ENCODE peak calls at places on chromosomes 5 and 9, in five cellular contexts. Y, D, J, B and L are unnamed samples.
A peak's percentile ranks its signal among the peaks of the same experiment; 100 is the strongest.

GRCh38 chr5:128213340-128213739 is 129.8 kb downstream of the SLC12A2 start:
- DNase-seq in Y (no peak), D (peak; percentile 22), J (peak; percentile 50), B (peak; percentile 58), L (no peak)

GRCh38 chr5:124592891-124593290 is 153.5 kb downstream of the ZNF608 start:
- DNase-seq in Y (no peak), D (no peak), J (no peak), B (no peak), L (no peak)

GRCh38 chr9:87792831-87793288 is 66.9 kb downstream of the CTSL start:
- DNase-seq in Y (no peak), D (peak; percentile 18), J (peak; percentile 40), B (peak; percentile 75), L (peak; percentile 85)

GRCh38 chr5:9622891-9623547 is 7.1 kb downstream of the TAS2R1 start:
- DNase-seq in Y (no peak), D (no peak), J (no peak), B (peak; percentile 87), L (no peak)

GRCh38 chr9:8428389-8428788 is 628.8 kb upstream of the DMAC1 start:
- DNase-seq in Y (no peak), D (no peak), J (no peak), B (no peak), L (no peak)

GRCh38 chr9:74100042-74100441 is 397.1 kb upstream of the RORB start:
- DNase-seq in Y (no peak), D (no peak), J (no peak), B (no peak), L (no peak)

GRCh38 chr5:127706691-127707090 is 3.5 kb downstream of the CCDC192 start:
- DNase-seq in Y (no peak), D (no peak), J (no peak), B (no peak), L (no peak)

GRCh38 chr9:81317223-81317622 is 372.1 kb downstream of the TLE1 start:
- DNase-seq in Y (no peak), D (no peak), J (no peak), B (no peak), L (no peak)

GRCh38 chr5:139646912-139647391 is 1.2 kb upstream of the CXXC5 start:
- DNase-seq in Y (peak; percentile 59), D (no peak), J (no peak), B (no peak), L (peak; percentile 74)

GRCh38 chr5:156201793-156202388 is 125.1 kb upstream of the SGCD start:
- DNase-seq in Y (no peak), D (no peak), J (no peak), B (peak; percentile 77), L (no peak)

GRCh38 chr5:73998496-73998895 is 372.5 kb downstream of the ARHGEF28 start:
- DNase-seq in Y (no peak), D (no peak), J (no peak), B (peak; percentile 48), L (no peak)

GRCh38 chr9:81077572-81077971 is 611.8 kb downstream of the TLE1 start:
- DNase-seq in Y (no peak), D (no peak), J (no peak), B (no peak), L (no peak)

GRCh38 chr5:58967597-58968281 is 384.9 kb downstream of the RAB3C start:
- DNase-seq in Y (no peak), D (no peak), J (no peak), B (no peak), L (no peak)

GRCh38 chr5:1003296-1003937 is 5.2 kb upstream of the NKD2 start:
- DNase-seq in Y (peak; percentile 57), D (no peak), J (peak; percentile 26), B (peak; percentile 34), L (no peak)

GRCh38 chr5:75510417-75510835 is 1.0 kb downstream of the CERT1 start:
- DNase-seq in Y (no peak), D (peak; percentile 19), J (peak; percentile 52), B (peak; percentile 49), L (no peak)

GRCh38 chr5:124253421-124253820 is 493.0 kb downstream of the ZNF608 start:
- DNase-seq in Y (no peak), D (no peak), J (no peak), B (no peak), L (no peak)

DNA sequence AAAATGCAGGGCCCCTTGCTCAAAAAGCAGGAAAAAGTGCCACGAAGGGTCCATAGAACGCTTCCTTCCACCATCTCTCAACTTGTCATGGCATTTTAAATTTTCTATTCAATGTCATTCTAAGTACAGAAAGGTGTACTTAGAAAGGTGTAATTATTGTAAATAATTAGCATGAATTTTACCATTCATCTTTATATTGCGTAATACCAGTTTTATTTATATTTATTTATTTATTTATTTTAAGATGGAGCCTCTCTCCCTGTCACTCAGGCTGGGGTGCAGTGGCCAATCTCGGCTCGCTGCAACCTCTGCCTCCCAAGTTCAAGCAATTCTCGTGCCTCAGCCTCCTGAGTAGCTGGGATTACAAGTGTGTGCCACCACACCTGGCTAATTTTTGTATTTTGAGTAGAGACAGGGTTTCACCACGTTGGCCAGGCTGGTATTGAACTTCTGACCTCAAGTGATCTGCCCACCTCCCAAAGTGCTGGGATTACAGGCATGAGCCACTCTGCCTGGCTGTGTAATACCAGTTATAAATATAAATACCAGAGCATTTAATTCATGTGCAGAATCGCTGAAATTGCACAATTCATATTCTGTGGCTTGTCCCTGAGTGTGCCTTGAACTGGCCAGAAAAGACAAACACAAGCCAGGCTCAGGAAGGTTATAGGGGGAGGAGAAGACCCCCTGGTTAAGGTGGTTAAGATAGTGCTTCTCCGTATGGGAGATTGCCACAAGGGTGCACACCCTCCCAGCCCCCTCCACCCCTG is 15.0 kb downstream of the IER5L start:
- DNase-seq in Y (no peak), D (no peak), J (no peak), B (no peak), L (no peak)
- H3K4me3 ChIP-seq in Y (no peak overlapping the region), D (no peak overlapping the region), J (no peak overlapping the region), B (no peak overlapping the region), L (no peak overlapping the region)

GRCh38 chr9:36194326-36195000 is 3.7 kb downstream of the CLTA start:
- DNase-seq in Y (no peak), D (no peak), J (no peak), B (no peak), L (no peak)
- H3K27ac ChIP-seq in Y (no peak overlapping the region), D (no peak overlapping the region), J (no peak overlapping the region), B (no peak overlapping the region), L (no peak overlapping the region)

GRCh38 chr9:128098936-128099931 is 28.3 kb downstream of the PTGES2 start:
- DNase-seq in Y (peak; percentile 66), D (no peak), J (no peak), B (peak; percentile 66), L (peak; percentile 81)
- H3K4me3 ChIP-seq in Y (peak overlapping the region; percentile 73), D (no peak overlapping the region), J (peak overlapping the region; percentile 48), B (peak overlapping the region; percentile 64), L (peak overlapping the region; percentile 73)

GRCh38 chr5:131375351-131375750 is 111.5 kb downstream of the CDC42SE2 start:
- DNase-seq in Y (no peak), D (no peak), J (no peak), B (no peak), L (no peak)
- H3K27ac ChIP-seq in Y (no peak overlapping the region), D (peak overlapping the region; percentile 8), J (peak overlapping the region; percentile 61), B (no peak overlapping the region), L (no peak overlapping the region)